ENCODE peak calls at places on chromosome X, in six cellular contexts. M is stomach, E is sigmoid colon, H is A549, U is suprapubic skin, I is transverse colon. V is an unnamed sample.

GRCh38 chrX:41332005-41332404 is 2.0 kb upstream of the DDX3X start:
- DNase-seq in M (no peak), E (no peak), H (peak; percentile 17), U (no peak), I (no peak), V (no peak)

GRCh38 chrX:108198420-108198819 is 106.8 kb downstream of the ATG4A start:
- DNase-seq in M (no peak), E (no peak), H (no peak), U (no peak), I (no peak), V (no peak)

GRCh38 chrX:15160558-15160957 is 109.3 kb downstream of the ASB9 start:
- DNase-seq in M (no peak), E (no peak), H (no peak), U (no peak), I (no peak), V (no peak)

GRCh38 chrX:100404851-100405250 is 5.2 kb downstream of the PCDH19 start:
- DNase-seq in M (no peak), E (no peak), H (no peak), U (no peak), I (no peak), V (no peak)

GRCh38 chrX:3044671-3045070 is 3.4 kb downstream of the ARSF start:
- DNase-seq in M (no peak), E (no peak), H (no peak), U (no peak), I (no peak), V (no peak)

GRCh38 chrX:25941087-25941486 is 197.1 kb upstream of the MAGEB18 start:
- DNase-seq in M (no peak), E (no peak), H (no peak), U (no peak), I (no peak), V (no peak)

GRCh38 chrX:14915596-14915995 is 42.4 kb downstream of the MOSPD2 start:
- DNase-seq in M (no peak), E (no peak), H (no peak), U (no peak), I (no peak), V (no peak)

GRCh38 chrX:2576793-2577192 is 76.0 kb upstream of the DHRSX start:
- DNase-seq in M (no peak), E (no peak), H (peak; percentile 81), U (no peak), I (no peak), V (no peak)

GRCh38 chrX:119503484-119503861 is 35.2 kb downstream of the SLC25A5 start:
- DNase-seq in M (peak; percentile 53), E (peak; percentile 56), H (no peak), U (no peak), I (peak; percentile 47), V (no peak)

GRCh38 chrX:10979956-10980355 is 131.2 kb upstream of the HCCS start:
- DNase-seq in M (no peak), E (no peak), H (no peak), U (no peak), I (no peak), V (no peak)

GRCh38 chrX:69032601-69033000 is 132.7 kb downstream of the PJA1 start:
- DNase-seq in M (no peak), E (no peak), H (no peak), U (no peak), I (no peak), V (no peak)

GRCh38 chrX:132612990-132613564 is 124.2 kb upstream of the MBNL3 start:
- DNase-seq in M (peak; percentile 56), E (no peak), H (peak; percentile 23), U (no peak), I (peak; percentile 27), V (peak; percentile 47)

DNA sequence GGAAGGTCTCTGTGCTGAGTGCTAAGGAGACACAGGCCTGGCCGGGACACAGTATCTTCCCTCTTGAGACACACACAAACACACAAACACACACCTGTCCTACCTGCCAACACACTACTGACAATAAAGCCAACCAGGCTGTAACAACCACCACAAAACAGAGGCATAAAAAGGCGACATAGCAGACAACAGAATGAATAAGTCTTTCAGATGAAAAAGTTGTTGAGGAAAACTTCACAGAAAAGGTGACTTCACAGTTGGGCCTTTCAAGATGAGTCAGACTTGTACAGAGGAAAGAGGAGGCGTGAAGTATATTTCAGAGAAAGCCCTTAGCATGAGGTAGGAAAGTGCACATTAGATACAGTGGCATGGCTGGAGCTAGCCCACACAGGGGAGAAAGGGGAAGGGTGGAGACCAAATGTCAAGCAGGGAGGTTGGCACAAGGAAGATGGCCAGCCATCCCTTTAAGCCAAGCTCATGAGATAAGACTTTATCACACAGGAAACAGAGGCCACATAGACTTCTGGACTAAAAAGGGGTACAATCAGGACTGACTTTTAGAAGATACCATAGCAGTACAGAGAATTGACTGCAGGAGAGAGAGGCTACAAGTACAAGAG is 54.0 kb downstream of the SLC9A7 start:
- DNase-seq in M (no peak), E (no peak), H (no peak), U (no peak), I (no peak), V (no peak)
- TF ChIP-seq EP300 in M (no peak), E (no peak), H (no peak), U (no peak), I (no peak), V (no peak)

GRCh38 chrX:13188731-13189309 is 131.0 kb downstream of the ATXN3L start:
- DNase-seq in M (no peak), E (no peak), H (no peak), U (no peak), I (no peak), V (no peak)
- TF ChIP-seq EP300 in M (no peak), E (no peak), H (no peak), U (no peak), I (no peak), V (no peak)

DNA sequence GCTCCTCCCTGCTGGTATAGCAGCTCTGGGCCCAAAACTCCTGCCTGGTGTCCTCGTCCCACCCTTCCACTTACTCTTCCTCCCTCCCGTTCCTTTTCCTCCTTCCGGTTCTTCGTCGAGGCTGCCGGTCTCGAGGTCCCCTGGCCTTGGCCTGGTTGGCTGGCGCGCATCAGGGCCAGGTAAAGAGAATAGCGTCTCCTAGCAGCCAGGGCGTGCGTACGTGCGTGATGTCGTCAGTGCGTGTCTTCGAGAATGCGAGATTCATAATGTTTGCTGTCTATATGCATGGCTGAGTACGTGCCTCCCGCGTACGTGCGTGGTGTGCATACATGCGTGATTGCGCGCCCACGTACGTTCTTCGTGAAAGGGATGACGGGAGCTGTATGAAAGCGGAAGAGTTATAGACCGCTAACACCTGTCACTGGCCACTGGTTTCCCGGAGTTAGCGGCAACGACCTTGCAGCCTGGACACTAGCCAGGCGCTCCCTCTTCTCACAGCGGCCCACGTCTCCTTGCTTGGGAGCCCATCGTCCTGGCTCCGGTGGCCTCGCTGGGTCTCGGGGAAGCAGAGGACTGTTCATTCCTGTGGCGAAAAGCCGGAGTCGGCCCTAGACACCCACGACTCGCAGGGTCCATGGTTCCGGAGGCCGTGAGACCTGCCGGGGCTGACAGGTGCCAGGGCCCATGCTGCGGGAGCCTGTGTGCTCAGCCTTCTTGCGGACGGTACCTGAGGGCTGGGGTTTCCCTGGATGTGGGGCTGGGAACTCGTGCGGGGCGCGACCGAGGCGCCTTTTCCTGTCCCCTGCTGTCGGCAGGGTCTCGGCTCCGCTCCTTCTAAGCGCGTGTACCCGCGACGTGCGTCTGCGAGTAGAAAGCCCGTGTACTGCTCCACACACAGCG is at the start of gene EOLA1:
- DNase-seq in M (peak; percentile 89), E (peak; percentile 94), H (peak; percentile 97), U (peak; percentile 89), I (peak; percentile 91), V (peak; percentile 59)
- TF ChIP-seq EP300 in M (peak; percentile 86), E (peak; percentile 87), H (no peak), U (peak; percentile 95), I (peak; percentile 91), V (peak; percentile 69)

GRCh38 chrX:31851761-31852160 is 779.9 kb upstream of the FTHL17 start:
- DNase-seq in M (no peak), E (no peak), H (no peak), U (no peak), I (no peak), V (no peak)

GRCh38 chrX:31845003-31845402 is 773.2 kb upstream of the FTHL17 start:
- DNase-seq in M (no peak), E (no peak), H (no peak), U (no peak), I (no peak), V (no peak)

DNA sequence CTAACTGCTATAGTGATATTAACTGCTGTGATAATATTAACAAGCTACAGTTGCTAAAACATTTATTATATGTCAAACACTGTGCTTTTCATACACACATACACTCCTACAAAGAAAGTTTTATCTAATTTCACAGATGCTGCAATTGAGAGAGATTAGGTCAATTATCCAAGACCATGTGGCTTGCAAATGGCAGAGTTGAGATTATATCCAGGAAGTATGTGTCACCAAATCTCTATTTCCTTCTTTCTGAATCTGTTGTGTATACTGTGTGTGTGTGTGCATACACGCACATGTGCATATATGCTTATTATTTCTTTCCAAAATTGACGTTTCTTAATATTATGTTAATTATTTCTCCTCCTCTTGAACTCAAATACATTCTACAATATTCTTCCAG is 775.9 kb upstream of the FTHL17 start:
- DNase-seq in M (no peak), E (no peak), H (no peak), U (no peak), I (no peak), V (no peak)
- TF ChIP-seq EP300 in M (no peak), E (no peak), H (no peak), U (no peak), I (no peak), V (no peak)

GRCh38 chrX:155218777-155219176 is 2.5 kb downstream of the VBP1 start:
- DNase-seq in M (no peak), E (no peak), H (no peak), U (no peak), I (no peak), V (no peak)
- TF ChIP-seq EP300 in M (no peak), E (no peak), H (no peak), U (no peak), I (no peak), V (no peak)

V was measured in tibial nerve.